ENCODE peak calls at places on chromosome 21, in eight cellular contexts. P, H, F, K, V, Y, M and S are unnamed samples.

GRCh38 chr21:44736291-44737004 is 25.1 kb upstream of the TSPEAR start:
- DNase-seq in P (no peak), H (no peak), F (no peak), K (no peak), V (peak; percentile 73), Y (no peak), M (peak; percentile 41), S (no peak)

GRCh38 chr21:22355949-22356348 is 1357.7 kb downstream of the NCAM2 start:
- DNase-seq in P (no peak), H (no peak), F (no peak), K (no peak), V (no peak), Y (no peak), M (no peak), S (no peak)

GRCh38 chr21:44487831-44488230 is 32.5 kb downstream of the LRRC3 start:
- DNase-seq in P (peak; percentile 48), H (peak; percentile 17), F (no peak), K (peak; percentile 72), V (no peak), Y (peak; percentile 38), M (no peak), S (no peak)

GRCh38 chr21:41451753-41452676 is 26.0 kb downstream of the MX1 start:
- DNase-seq in P (no peak), H (no peak), F (no peak), K (no peak), V (no peak), Y (no peak), M (no peak), S (no peak)

GRCh38 chr21:34614443-34614692 is 545 bp downstream of the RCAN1 start:
- DNase-seq in P (no peak), H (no peak), F (no peak), K (no peak), V (no peak), Y (no peak), M (no peak), S (no peak)

GRCh38 chr21:45551316-45551715 is 9.1 kb upstream of the SLC19A1 start:
- DNase-seq in P (no peak), H (peak; percentile 80), F (no peak), K (no peak), V (peak; percentile 86), Y (no peak), M (no peak), S (no peak)

GRCh38 chr21:33421713-33422393 is 18.6 kb downstream of the IFNGR2 start:
- DNase-seq in P (no peak), H (no peak), F (no peak), K (no peak), V (no peak), Y (no peak), M (no peak), S (no peak)

GRCh38 chr21:45853703-45854342 is 127.7 kb upstream of the COL6A1 start:
- DNase-seq in P (no peak), H (no peak), F (no peak), K (no peak), V (peak; percentile 31), Y (no peak), M (no peak), S (no peak)

GRCh38 chr21:27734146-27734545 is 767.3 kb upstream of the ADAMTS5 start:
- DNase-seq in P (no peak), H (peak; percentile 82), F (no peak), K (no peak), V (no peak), Y (no peak), M (no peak), S (no peak)

GRCh38 chr21:42400525-42400924 is 3.2 kb upstream of the UBASH3A start:
- DNase-seq in P (no peak), H (peak; percentile 23), F (no peak), K (no peak), V (no peak), Y (no peak), M (no peak), S (no peak)